ENCODE peak calls at places on chromosomes 2 and 18, in four cellular contexts. I is nephron progenitor cell, V is foreskin fibroblast, F is H9. W is an unnamed sample.

GRCh38 chr2:82478641-82479040 is 1980.4 kb downstream of the SUCLG1 start:
- DNase-seq in I (no peak), V (no peak), F (no peak), W (no peak)

GRCh38 chr2:112701092-112701491 is 19.7 kb upstream of the NT5DC4 start:
- DNase-seq in F (no peak), I (no peak), V (no peak), W (no peak)

GRCh38 chr18:7233398-7233797 is 2.5 kb downstream of the LRRC30 start:
- DNase-seq in V (no peak), I (no peak), F (no peak), W (no peak)

GRCh38 chr2:37378411-37378810 is 34.0 kb downstream of the QPCT start:
- DNase-seq in V (peak), F (no peak), I (no peak), W (no peak)

GRCh38 chr2:39780825-39781600 is 2.0 kb upstream of the THUMPD2 start:
- DNase-seq in I (no peak), F (no peak), V (no peak), W (no peak)

GRCh38 chr2:33033524-33034150 is 86.9 kb downstream of the LTBP1 start:
- DNase-seq in F (no peak), V (peak), I (peak), W (peak)

GRCh38 chr2:44135771-44136170 is 32.9 kb upstream of the PPM1B start:
- DNase-seq in V (peak), F (no peak), I (no peak), W (no peak)

GRCh38 chr2:200430017-200430416 is 79.9 kb downstream of the KCTD18 start:
- DNase-seq in I (no peak), F (no peak), V (peak), W (no peak)

GRCh38 chr18:9417081-9417841 is 58.1 kb upstream of the RALBP1 start:
- DNase-seq in I (no peak), V (peak), F (no peak), W (no peak)